ENCODE peak calls at places on chromosomes 7 and 10, in seven cellular contexts. P is HFF-Myc; E is T-helper 17 cell; C is AG09309; Z is cardiac fibroblast; O is stimulated activated naive CD8-positive, alpha-beta T cell treated with anti-CD3 and anti-CD28 coated beads, Interleukin-15, amount 100 ng/mL, for 72 hours; U is Peyer's patch. R is an unnamed sample.

GRCh38 chr10:34677132-34677531 is 138.0 kb downstream of the PARD3 start:
- DNase-seq in U (no peak), O (no peak), Z (no peak), C (no peak), P (no peak), E (no peak), R (no peak)

GRCh38 chr10:133100706-133101463 is 13.2 kb downstream of the ADGRA1 start:
- DNase-seq in O (no peak), Z (no peak), U (no peak), P (no peak), C (no peak), E (no peak), R (no peak)

GRCh38 chr10:100999742-101000601 is at the start of gene LZTS2:
- DNase-seq in O (no peak), Z (no peak), E (no peak), U (no peak), C (no peak), P (no peak), R (peak; percentile 52)

GRCh38 chr10:13716161-13717071 is 129.7 kb downstream of the PRPF18 start:
- DNase-seq in E (no peak), C (no peak), Z (peak; percentile 68), O (no peak), P (no peak), U (no peak), R (peak; percentile 79)

GRCh38 chr7:134798155-134798554 is 18.7 kb downstream of the CALD1 start:
- DNase-seq in Z (no peak), P (no peak), U (no peak), O (no peak), E (no peak), C (no peak), R (no peak)

GRCh38 chr10:73855413-73855812 is 18.9 kb downstream of the CAMK2G start:
- DNase-seq in U (no peak), O (no peak), Z (no peak), P (no peak), E (no peak), C (no peak), R (no peak)

GRCh38 chr7:118573065-118573464 is 348.6 kb downstream of the ANKRD7 start:
- DNase-seq in C (no peak), O (no peak), U (no peak), P (no peak), Z (no peak), E (no peak), R (peak; percentile 16)

GRCh38 chr10:13095094-13095493 is 4.9 kb upstream of the OPTN start:
- DNase-seq in U (no peak), C (no peak), P (no peak), O (no peak), Z (no peak), E (no peak), R (peak; percentile 49)

GRCh38 chr7:5231811-5232484 is 41.9 kb downstream of the WIPI2 start:
- DNase-seq in U (peak; percentile 77), O (no peak), E (no peak), P (no peak), C (no peak), Z (no peak), R (no peak)

GRCh38 chr7:151756866-151757265 is 120.0 kb downstream of the PRKAG2 start:
- DNase-seq in U (no peak), E (no peak), C (no peak), P (no peak), Z (no peak), O (no peak), R (no peak)

GRCh38 chr7:156039194-156039593 is 226.9 kb upstream of the SHH start:
- DNase-seq in Z (no peak), E (no peak), U (no peak), O (no peak), C (no peak), P (no peak), R (no peak)

GRCh38 chr10:77635402-77636227 is 2.0 kb downstream of the KCNMA1 start:
- DNase-seq in P (no peak), O (no peak), C (no peak), E (no peak), Z (no peak), U (no peak), R (no peak)

GRCh38 chr10:71737356-71738172 is 18.0 kb upstream of the C10orf105 start:
- DNase-seq in C (peak; percentile 78), O (no peak), E (no peak), Z (no peak), P (peak; percentile 95), U (no peak), R (no peak)

GRCh38 chr10:34396669-34397068 is 418.4 kb downstream of the PARD3 start:
- DNase-seq in C (no peak), U (no peak), E (no peak), P (no peak), O (no peak), Z (no peak), R (no peak)

GRCh38 chr10:110163192-110163773 is 44.1 kb upstream of the MXI1 start:
- DNase-seq in U (no peak), Z (no peak), C (no peak), O (no peak), P (no peak), E (no peak), R (no peak)

GRCh38 chr7:38775503-38775902 is 133.5 kb downstream of the VPS41 start:
- DNase-seq in E (no peak), O (no peak), U (no peak), Z (no peak), P (no peak), C (no peak), R (no peak)

GRCh38 chr7:94417261-94417660 is 22.6 kb downstream of the COL1A2 start:
- DNase-seq in U (no peak), E (no peak), C (no peak), P (no peak), O (no peak), Z (no peak), R (no peak)

GRCh38 chr10:97016728-97017473 is 168.9 kb downstream of the SLIT1 start:
- DNase-seq in Z (no peak), P (no peak), E (no peak), C (no peak), U (no peak), O (peak; percentile 50), R (no peak)

GRCh38 chr10:112996462-112996861 is 46.4 kb downstream of the TCF7L2 start:
- DNase-seq in Z (no peak), U (no peak), P (no peak), E (no peak), C (no peak), O (no peak), R (no peak)

R was measured in mesenchymal stem cell.